ENCODE peak calls at places on chromosome 6, in six cellular contexts. M is GM20000, J is GM04504, B is substantia nigra, R is astrocyte of the spinal cord, L is adipocyte. C is an unnamed sample.

GRCh38 chr6:90183587-90184333 is 112.9 kb downstream of the BACH2 start:
- DNase-seq in M (no peak), J (no peak), B (no peak), R (no peak), L (no peak), C (no peak)

GRCh38 chr6:53794073-53794719 is 609 bp upstream of the LRRC1 start:
- DNase-seq in M (peak; percentile 66), J (peak; percentile 71), B (peak; percentile 80), R (peak; percentile 88), L (peak; percentile 86), C (peak; percentile 71)

GRCh38 chr6:51913265-51913664 is 174.1 kb downstream of the PKHD1 start:
- DNase-seq in M (no peak), J (no peak), B (no peak), R (no peak), L (no peak), C (no peak)

GRCh38 chr6:31441368-31442267 is 38.2 kb downstream of the MICA start:
- DNase-seq in M (peak; percentile 81), J (peak; percentile 37), B (peak; percentile 28), R (peak; percentile 40), L (peak; percentile 93), C (peak; percentile 67)

GRCh38 chr6:5681480-5681879 is 325.2 kb downstream of the NRN1 start:
- DNase-seq in M (peak; percentile 40), J (no peak), B (no peak), R (no peak), L (no peak), C (no peak)

GRCh38 chr6:160041608-160042007 is 72.7 kb downstream of the IGF2R start:
- DNase-seq in M (no peak), J (peak; percentile 66), B (no peak), R (peak; percentile 92), L (peak; percentile 54), C (peak; percentile 70)

GRCh38 chr6:7243188-7243942 is 69.6 kb downstream of the SSR1 start:
- DNase-seq in M (peak; percentile 85), J (no peak), B (peak; percentile 18), R (peak; percentile 71), L (peak; percentile 91), C (peak; percentile 58)

GRCh38 chr6:5073992-5074391 is 11.1 kb upstream of the PPP1R3G start:
- DNase-seq in M (no peak), J (no peak), B (no peak), R (no peak), L (no peak), C (no peak)

GRCh38 chr6:159090530-159091306 is 45.9 kb upstream of the TAGAP start:
- DNase-seq in M (no peak), J (no peak), B (no peak), R (no peak), L (no peak), C (no peak)

GRCh38 chr6:139744038-139744437 is 369.6 kb upstream of the CITED2 start:
- DNase-seq in M (no peak), J (no peak), B (no peak), R (no peak), L (no peak), C (no peak)

GRCh38 chr6:28597217-28597835 is 71.6 kb downstream of the GPX5 start:
- DNase-seq in M (no peak), J (no peak), B (no peak), R (peak; percentile 68), L (peak; percentile 53), C (peak; percentile 58)

GRCh38 chr6:19538086-19538485 is 299.1 kb upstream of the ID4 start:
- DNase-seq in M (no peak), J (no peak), B (no peak), R (no peak), L (no peak), C (no peak)

GRCh38 chr6:30742316-30743098 is at the start of gene FLOT1:
- DNase-seq in M (peak; percentile 97), J (peak; percentile 96), B (peak; percentile 83), R (peak; percentile 97), L (peak; percentile 99), C (peak; percentile 95)

GRCh38 chr6:62129127-62129526 is 156.9 kb downstream of the KHDRBS2 start:
- DNase-seq in M (no peak), J (no peak), B (no peak), R (no peak), L (no peak), C (no peak)

GRCh38 chr6:110233769-110234374 is 53.6 kb downstream of the CDC40 start:
- DNase-seq in M (peak; percentile 64), J (no peak), B (no peak), R (peak; percentile 32), L (peak; percentile 45), C (peak; percentile 51)

GRCh38 chr6:167979436-167980090 is 17.9 kb upstream of the KIF25 start:
- DNase-seq in M (no peak), J (no peak), B (no peak), R (no peak), L (no peak), C (no peak)

GRCh38 chr6:122717350-122717749 is 62.2 kb upstream of the FABP7 start:
- DNase-seq in M (no peak), J (no peak), B (no peak), R (peak; percentile 78), L (no peak), C (no peak)

GRCh38 chr6:39029156-39030011 is 19.2 kb upstream of the GLP1R start:
- DNase-seq in M (peak; percentile 67), J (peak; percentile 3), B (no peak), R (no peak), L (no peak), C (peak; percentile 6)

GRCh38 chr6:165556116-165556843 is 106.8 kb downstream of the PDE10A start:
- DNase-seq in M (no peak), J (no peak), B (no peak), R (peak; percentile 65), L (no peak), C (peak; percentile 25)

GRCh38 chr6:169643521-169643920 is 58.3 kb downstream of the WDR27 start:
- DNase-seq in M (no peak), J (no peak), B (no peak), R (no peak), L (no peak), C (no peak)

GRCh38 chr6:146914563-146915483 is 289.4 kb upstream of the STXBP5 start:
- DNase-seq in M (no peak), J (peak; percentile 92), B (no peak), R (peak; percentile 98), L (peak; percentile 93), C (peak; percentile 95)

GRCh38 chr6:158697798-158698197 is 47.9 kb downstream of the SYTL3 start:
- DNase-seq in M (no peak), J (peak; percentile 69), B (no peak), R (peak; percentile 26), L (peak; percentile 33), C (peak; percentile 49)

GRCh38 chr6:144262470-144263369 is 22.4 kb upstream of the UTRN start:
- DNase-seq in M (no peak), J (no peak), B (no peak), R (no peak), L (no peak), C (no peak)

GRCh38 chr6:96812077-96812703 is 25.1 kb downstream of the GPR63 start:
- DNase-seq in M (no peak), J (no peak), B (no peak), R (peak; percentile 54), L (peak; percentile 31), C (no peak)

GRCh38 chr6:31734703-31735500 is 1.4 kb downstream of the CLIC1 start:
- DNase-seq in M (peak; percentile 86), J (peak; percentile 51), B (no peak), R (peak; percentile 48), L (peak; percentile 67), C (peak; percentile 80)

GRCh38 chr6:21134401-21134800 is 459.1 kb upstream of the SOX4 start:
- DNase-seq in M (no peak), J (peak; percentile 50), B (no peak), R (no peak), L (no peak), C (no peak)

GRCh38 chr6:129370268-129370916 is 339.6 kb downstream of the ARHGAP18 start:
- DNase-seq in M (peak; percentile 8), J (peak; percentile 21), B (peak; percentile 15), R (peak; percentile 72), L (peak; percentile 85), C (peak; percentile 42)

GRCh38 chr6:52394251-52394666 is 25.9 kb upstream of the EFHC1 start:
- DNase-seq in M (peak; percentile 33), J (no peak), B (no peak), R (no peak), L (no peak), C (no peak)

GRCh38 chr6:168873266-168873665 is 380.4 kb downstream of the THBS2 start:
- DNase-seq in M (no peak), J (no peak), B (no peak), R (no peak), L (peak; percentile 56), C (no peak)

GRCh38 chr6:44667226-44667625 is 279.7 kb downstream of the CDC5L start:
- DNase-seq in M (no peak), J (peak; percentile 91), B (no peak), R (peak; percentile 96), L (peak; percentile 90), C (peak; percentile 94)

GRCh38 chr6:170081556-170081955 is 209.3 kb downstream of the DLL1 start:
- DNase-seq in M (no peak), J (no peak), B (no peak), R (no peak), L (no peak), C (no peak)

GRCh38 chr6:4727671-4728435 is 48.4 kb upstream of the CDYL start:
- DNase-seq in M (peak; percentile 34), J (no peak), B (no peak), R (peak; percentile 7), L (peak; percentile 7), C (peak; percentile 55)

GRCh38 chr6:42028234-42029061 is 21.9 kb upstream of the TAF8 start:
- DNase-seq in M (no peak), J (no peak), B (no peak), R (peak; percentile 79), L (no peak), C (peak; percentile 75)

GRCh38 chr6:51868591-51869355 is 218.6 kb downstream of the PKHD1 start:
- DNase-seq in M (no peak), J (no peak), B (no peak), R (no peak), L (no peak), C (no peak)

GRCh38 chr6:24766685-24767462 is 7.9 kb upstream of the GMNN start:
- DNase-seq in M (peak; percentile 75), J (no peak), B (no peak), R (peak; percentile 41), L (peak; percentile 72), C (peak; percentile 45)

GRCh38 chr6:63640062-63640461 is 4.5 kb downstream of the PHF3 start:
- DNase-seq in M (no peak), J (peak; percentile 49), B (no peak), R (peak; percentile 42), L (no peak), C (peak; percentile 40)

C was measured in RPMI7951.